ENCODE peak calls at places on chromosomes 1 and 21, in seven cellular contexts. V is substantia nigra, O is lower leg skin, I is RKO, K is neural crest cell, Z is NCI-H345, Y is endothelial cell of umbilical vein. L is an unnamed sample.

GRCh38 chr1:28917757-28918118 is 3.4 kb downstream of the EPB41 start:
- DNase-seq in V (no peak), O (no peak), I (peak), K (no peak), Z (no peak), Y (no peak), L (no peak)

GRCh38 chr1:239912471-239912870 is 179.2 kb upstream of the FMN2 start:
- DNase-seq in V (no peak), O (no peak), I (no peak), K (no peak), Z (no peak), Y (no peak), L (no peak)

GRCh38 chr1:53145942-53146708 is 3.7 kb upstream of the SLC1A7 start:
- DNase-seq in V (no peak), O (no peak), I (peak), K (no peak), Z (no peak), Y (peak), L (no peak)

GRCh38 chr21:26148834-26149354 is 21.7 kb downstream of the APP start:
- DNase-seq in V (no peak), O (no peak), I (peak), K (no peak), Z (no peak), Y (peak), L (no peak)

GRCh38 chr1:51690285-51690961 is 73.5 kb downstream of the OSBPL9 start:
- DNase-seq in V (no peak), O (no peak), I (no peak), K (no peak), Z (no peak), Y (peak), L (no peak)

GRCh38 chr1:6103854-6104530 is 58.3 kb downstream of the KCNAB2 start:
- DNase-seq in V (no peak), O (no peak), I (no peak), K (no peak), Z (no peak), Y (no peak), L (no peak)

GRCh38 chr1:221184131-221184794 is 305.0 kb downstream of the HLX start:
- DNase-seq in V (no peak), O (no peak), I (no peak), K (no peak), Z (no peak), Y (no peak), L (no peak)

GRCh38 chr1:210618379-210618778 is 289.7 kb downstream of the HHAT start:
- DNase-seq in V (no peak), O (no peak), I (no peak), K (no peak), Z (no peak), Y (no peak), L (no peak)

GRCh38 chr1:151653397-151653796 is 41.5 kb downstream of the SNX27 start:
- DNase-seq in V (no peak), O (no peak), I (no peak), K (no peak), Z (no peak), Y (no peak), L (no peak)

GRCh38 chr1:194069168-194069830 is 882.9 kb upstream of the B3GALT2 start:
- DNase-seq in V (peak), O (no peak), I (no peak), K (no peak), Z (no peak), Y (no peak), L (no peak)

GRCh38 chr1:205678286-205679111 is 1.8 kb downstream of the SLC45A3 start:
- DNase-seq in V (no peak), O (no peak), I (peak), K (no peak), Z (no peak), Y (peak), L (no peak)

GRCh38 chr21:28357743-28358142 is 634.9 kb downstream of the LTN1 start:
- DNase-seq in V (no peak), O (no peak), I (no peak), K (no peak), Z (no peak), Y (no peak), L (no peak)

GRCh38 chr1:169690489-169690888 is 20.9 kb downstream of the SELL start:
- DNase-seq in V (no peak), O (no peak), I (no peak), K (no peak), Z (no peak), Y (no peak), L (no peak)

GRCh38 chr1:1162597-1163537 is 10.8 kb upstream of the TTLL10 start:
- DNase-seq in V (no peak), O (no peak), I (no peak), K (no peak), Z (peak), Y (no peak), L (no peak)

GRCh38 chr1:173914366-173914871 is 2.7 kb downstream of the SERPINC1 start:
- DNase-seq in V (no peak), O (no peak), I (peak), K (peak), Z (no peak), Y (peak), L (no peak)

GRCh38 chr1:219573960-219574359 is 38.9 kb downstream of the ZC3H11B start:
- DNase-seq in V (no peak), O (no peak), I (no peak), K (no peak), Z (no peak), Y (no peak), L (no peak)

GRCh38 chr1:2555634-2556276 is 416 bp upstream of the TNFRSF14 start:
- DNase-seq in V (no peak), O (peak), I (peak), K (no peak), Z (peak), Y (peak), L (no peak)

GRCh38 chr21:41766883-41767605 is at the start of gene RIPK4:
- DNase-seq in V (no peak), O (peak), I (no peak), K (no peak), Z (peak), Y (no peak), L (no peak)

GRCh38 chr1:198350456-198350855 is 190.0 kb downstream of the ATP6V1G3 start:
- DNase-seq in V (no peak), O (no peak), I (no peak), K (no peak), Z (no peak), Y (no peak), L (no peak)

GRCh38 chr1:39656416-39656815 is 15.5 kb downstream of the NT5C1A start:
- DNase-seq in V (no peak), O (no peak), I (no peak), K (no peak), Z (no peak), Y (no peak), L (no peak)

GRCh38 chr1:164706596-164706995 is 147.6 kb downstream of the PBX1 start:
- DNase-seq in V (no peak), O (no peak), I (no peak), K (no peak), Z (no peak), Y (no peak), L (no peak)

GRCh38 chr1:16122916-16123315 is 33.0 kb downstream of the EPHA2 start:
- DNase-seq in V (no peak), O (peak), I (peak), K (no peak), Z (no peak), Y (no peak), L (no peak)

GRCh38 chr1:119475866-119476439 is 31.1 kb upstream of the HSD3B1 start:
- DNase-seq in V (no peak), O (peak), I (peak), K (peak), Z (peak), Y (peak), L (no peak)

GRCh38 chr1:98947071-98947470 is 57.6 kb downstream of the PLPPR5 start:
- DNase-seq in V (no peak), O (no peak), I (no peak), K (no peak), Z (no peak), Y (no peak), L (no peak)

GRCh38 chr1:16189921-16190499 is 22.4 kb downstream of the ARHGEF19 start:
- DNase-seq in V (peak), O (no peak), I (no peak), K (no peak), Z (peak), Y (no peak), L (no peak)

GRCh38 chr1:191564275-191564674 is 594.0 kb upstream of the RGS18 start:
- DNase-seq in V (no peak), O (no peak), I (no peak), K (no peak), Z (no peak), Y (no peak), L (no peak)

GRCh38 chr1:6962956-6963915 is 178.0 kb downstream of the CAMTA1 start:
- DNase-seq in V (no peak), O (peak), I (no peak), K (peak), Z (peak), Y (peak), L (no peak)

GRCh38 chr1:106038260-106038659 is 1018.2 kb upstream of the PRMT6 start:
- DNase-seq in V (no peak), O (no peak), I (no peak), K (no peak), Z (no peak), Y (no peak), L (no peak)

GRCh38 chr1:97277891-97278662 is 556.5 kb downstream of the PTBP2 start:
- DNase-seq in V (no peak), O (no peak), I (peak), K (no peak), Z (no peak), Y (peak), L (no peak)

L was measured in thoracic aorta.